ENCODE peak calls at places on chromosomes 16 and 17, in four cellular contexts. H is NCI-H2227 treated with DMSO at 0.1 percent for 48 hours, U is fibroblast of lung, Y is lower lobe of right lung. K is an unnamed sample.

GRCh38 chr16:12874135-12874534 is 27.3 kb upstream of the SHISA9 start:
- DNase-seq in Y (no peak), U (peak; percentile 43), H (no peak), K (no peak)

GRCh38 chr17:81294512-81295030 is 536 bp downstream of the SLC38A10 start:
- DNase-seq in H (peak; percentile 15), U (peak; percentile 15), Y (peak; percentile 67), K (no peak)

GRCh38 chr17:31549121-31549524 is 157.6 kb downstream of the RAB11FIP4 start:
- DNase-seq in Y (no peak), H (no peak), U (no peak), K (no peak)

GRCh38 chr16:14350081-14350480 is 279.0 kb downstream of the MRTFB start:
- DNase-seq in U (no peak), Y (no peak), H (no peak), K (no peak)

GRCh38 chr16:15777533-15778203 is 79.2 kb downstream of the MYH11 start:
- DNase-seq in H (peak; percentile 11), U (peak; percentile 56), Y (no peak), K (no peak)

GRCh38 chr17:57478433-57478832 is 222.1 kb downstream of the MSI2 start:
- DNase-seq in U (peak; percentile 96), Y (no peak), H (no peak), K (no peak)

GRCh38 chr17:40791808-40792436 is 7.8 kb downstream of the KRT28 start:
- DNase-seq in U (peak; percentile 38), Y (no peak), H (peak; percentile 18), K (no peak)

GRCh38 chr17:75501378-75502071 is 13.8 kb downstream of the CASKIN2 start:
- DNase-seq in U (no peak), Y (peak; percentile 39), H (no peak), K (no peak)

GRCh38 chr17:42651392-42651791 is 7.7 kb upstream of the TUBG2 start:
- DNase-seq in H (no peak), Y (no peak), U (no peak), K (no peak)

GRCh38 chr16:74439685-74440084 is 18.4 kb upstream of the CLEC18B start:
- DNase-seq in Y (no peak), H (no peak), U (no peak), K (no peak)

GRCh38 chr17:68290268-68290954 is 516 bp downstream of the SLC16A6 start:
- DNase-seq in U (no peak), H (no peak), Y (peak; percentile 71), K (peak; percentile 47)

GRCh38 chr16:58638148-58639036 is 8.8 kb upstream of the CNOT1 start:
- DNase-seq in Y (no peak), H (no peak), U (peak; percentile 90), K (no peak)

GRCh38 chr17:7843536-7844291 is 9.7 kb downstream of the KDM6B start:
- DNase-seq in Y (peak; percentile 93), U (peak; percentile 88), H (peak; percentile 60), K (peak; percentile 82)

K was measured in activated T-helper 2 cell treated with anti-CD3 and anti-CD28 coated beads, Interferon-gamma antibody, Interleukin-2, Interleukin-4, amounts not matched to agents 10 μg/mL and 5 μg/mL and 100 μg/mL, durations not matched to agents 14 hours and 24 hours and 36 hours.